ENCODE peak calls at places on chromosomes 11 and 22, in eight cellular contexts. O is tibial nerve; K is thyroid gland; W is upper lobe of right lung; B is CD4-positive, alpha-beta memory T cell; M is fibroblast of lung; D is breast epithelium; U is uterus. P is an unnamed sample. For H3K36me3 and H3K4me1, the result is how much of the 10 kb centered on the place peaks cover.

GRCh38 chr22:44578516-44579230 is 80.6 kb upstream of the RTL6 start:
- DNase-seq in O (no peak), K (no peak), W (peak), B (no peak), M (no peak), D (no peak), U (no peak), P (no peak)

GRCh38 chr11:107961480-107961879 is 33.2 kb downstream of the RAB39A start:
- DNase-seq in O (no peak), K (no peak), W (no peak), B (no peak), M (no peak), D (no peak), U (no peak), P (no peak)

GRCh38 chr11:121330614-121331435 is 38.3 kb downstream of the SC5D start:
- DNase-seq in O (no peak), K (no peak), W (no peak), B (no peak), M (no peak), D (no peak), U (no peak), P (no peak)

GRCh38 chr11:120316880-120317688 is 8.0 kb upstream of the TLCD5 start:
- DNase-seq in O (peak), K (peak), W (peak), B (no peak), M (no peak), D (peak), U (peak), P (no peak)

GRCh38 chr11:109036011-109036410 is 371.1 kb downstream of the DDX10 start:
- DNase-seq in O (no peak), K (no peak), W (no peak), B (no peak), M (peak), D (no peak), U (no peak), P (no peak)

GRCh38 chr11:44607987-44608386 is 42.5 kb downstream of the CD82 start:
- DNase-seq in O (no peak), K (no peak), W (no peak), B (no peak), M (peak), D (no peak), U (no peak), P (no peak)

GRCh38 chr11:7546324-7546791 is 32.6 kb downstream of the PPFIBP2 start:
- DNase-seq in O (no peak), K (no peak), W (no peak), B (no peak), M (no peak), D (no peak), U (peak), P (no peak)

GRCh38 chr11:71286701-71287643 is 34.6 kb upstream of the SHANK2 start:
- DNase-seq in O (no peak), K (peak), W (peak), B (no peak), M (peak), D (peak), U (no peak), P (no peak)

GRCh38 chr11:83702795-83703194 is 416.6 kb upstream of the CCDC90B start:
- DNase-seq in O (no peak), K (no peak), W (no peak), B (no peak), M (no peak), D (no peak), U (no peak), P (no peak)

GRCh38 chr11:70490208-70490607 is 91.9 kb downstream of the CTTN start:
- DNase-seq in O (no peak), K (no peak), W (peak), B (no peak), M (no peak), D (no peak), U (no peak), P (peak)

GRCh38 chr11:22878039-22878438 is 17.8 kb upstream of the CCDC179 start:
- DNase-seq in O (no peak), K (no peak), W (no peak), B (no peak), M (no peak), D (no peak), U (no peak), P (no peak)

GRCh38 chr11:57873196-57873911 is 111.8 kb downstream of the CTNND1 start:
- DNase-seq in O (no peak), K (no peak), W (no peak), B (no peak), M (peak), D (no peak), U (no peak), P (no peak)

GRCh38 chr11:45333023-45333422 is 46.9 kb upstream of the SYT13 start:
- DNase-seq in O (no peak), K (no peak), W (no peak), B (no peak), M (no peak), D (no peak), U (no peak), P (no peak)

GRCh38 chr11:13045734-13046133 is 36.6 kb downstream of the RASSF10 start:
- DNase-seq in O (no peak), K (no peak), W (no peak), B (no peak), M (no peak), D (no peak), U (no peak), P (no peak)

GRCh38 chr11:70020336-70021214 is 57.5 kb upstream of the ANO1 start:
- DNase-seq in O (no peak), K (peak), W (no peak), B (no peak), M (peak), D (peak), U (no peak), P (no peak)

GRCh38 chr11:78268516-78269410 is 80.0 kb downstream of the USP35 start:
- DNase-seq in O (no peak), K (no peak), W (no peak), B (no peak), M (peak), D (no peak), U (peak), P (no peak)

GRCh38 chr11:57762235-57762866 is 749 bp downstream of the CTNND1 start:
- DNase-seq in O (no peak), K (peak), W (no peak), B (no peak), M (no peak), D (no peak), U (peak), P (no peak)

DNA sequence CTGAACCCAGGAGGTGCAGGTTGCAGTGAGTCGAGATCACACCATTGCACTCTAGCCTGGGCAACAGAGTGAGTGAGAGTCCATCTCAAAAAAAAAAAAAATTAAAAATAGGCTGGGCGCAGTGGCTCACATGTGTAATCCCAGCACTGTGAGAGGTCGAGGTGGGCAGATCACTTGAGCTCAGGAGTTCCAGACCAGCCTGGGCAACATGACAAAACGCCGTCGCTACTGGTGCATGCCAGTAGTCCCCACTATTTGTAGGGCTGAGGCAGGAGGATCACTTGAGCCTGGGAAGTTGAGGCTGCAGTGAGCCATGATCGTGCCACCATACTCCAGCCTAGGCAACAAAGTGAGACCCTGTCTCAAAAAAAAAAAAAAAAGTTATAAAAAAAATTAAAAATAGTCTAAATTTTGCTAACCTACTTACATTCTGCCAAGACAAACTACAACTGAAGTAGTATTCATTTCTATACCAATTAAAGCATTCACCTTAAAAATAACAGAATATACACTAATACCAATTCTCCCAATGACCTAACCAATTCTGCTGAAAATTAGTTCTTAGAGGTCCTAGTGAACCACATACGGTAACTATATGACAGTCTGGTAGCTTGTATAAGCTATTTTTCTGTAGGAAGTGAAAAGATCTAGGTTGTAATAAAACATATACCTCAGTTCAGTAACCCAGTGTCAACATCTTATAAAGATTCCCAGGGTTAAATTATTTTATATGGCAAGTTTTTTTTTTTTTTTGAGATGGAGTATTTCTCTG is 7.1 kb downstream of the DDX6 start:
- DNase-seq in O (no peak), K (no peak), W (no peak), B (no peak), M (no peak), D (no peak), U (no peak), P (no peak)
- H3K36me3 ChIP-seq in O (under half), K (under half), W (half or more), B (under half), M (under half), D (under half), U (under half), P (under half)

DNA sequence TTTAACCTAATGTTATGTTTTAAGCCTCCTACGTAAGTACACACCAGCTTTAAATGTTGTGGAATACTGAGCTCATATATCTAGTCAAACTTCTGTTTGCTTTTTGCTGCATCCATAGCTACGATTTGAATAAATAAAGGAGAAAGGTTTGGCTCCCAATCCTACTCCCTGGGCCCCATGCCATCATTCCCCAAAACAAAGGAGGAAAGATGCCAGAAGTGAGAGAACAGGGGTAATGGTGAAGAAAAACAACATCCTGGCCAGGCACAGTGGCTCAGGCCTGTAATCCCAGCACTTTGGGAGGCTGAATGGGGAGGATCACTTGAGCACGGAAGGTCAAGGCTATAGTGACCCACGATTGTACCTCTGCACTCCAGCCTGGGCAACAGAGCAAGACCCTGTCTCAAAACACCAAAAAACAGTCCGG is 26.5 kb downstream of the SCGB1A1 start:
- DNase-seq in O (no peak), K (no peak), W (no peak), B (no peak), M (peak), D (peak), U (peak), P (no peak)
- H3K27ac ChIP-seq in O (peak), K (peak), W (peak), B (no peak), M (peak), D (peak), U (peak), P (no peak)

GRCh38 chr11:36455658-36456111 is 54.4 kb downstream of the TRAF6 start:
- DNase-seq in O (peak), K (peak), W (peak), B (no peak), M (peak), D (peak), U (peak), P (no peak)

GRCh38 chr11:36454991-36455611 is 55.0 kb downstream of the TRAF6 start:
- DNase-seq in O (no peak), K (no peak), W (no peak), B (no peak), M (peak), D (no peak), U (no peak), P (no peak)

GRCh38 chr11:36458129-36458918 is 51.7 kb downstream of the TRAF6 start:
- DNase-seq in O (no peak), K (peak), W (no peak), B (no peak), M (no peak), D (no peak), U (no peak), P (no peak)

GRCh38 chr11:36454551-36454950 is 55.5 kb downstream of the TRAF6 start:
- DNase-seq in O (no peak), K (no peak), W (no peak), B (no peak), M (no peak), D (no peak), U (no peak), P (no peak)

GRCh38 chr11:36456136-36456535 is 53.9 kb downstream of the TRAF6 start:
- DNase-seq in O (no peak), K (no peak), W (no peak), B (no peak), M (peak), D (no peak), U (no peak), P (no peak)
- H3K4me1 ChIP-seq in O (under half), K (under half), W (under half), B (under half), M (under half), D (under half), U (under half), P (under half)

GRCh38 chr22:20798218-20798617 is 24.3 kb downstream of the SERPIND1 start:
- DNase-seq in O (no peak), K (no peak), W (no peak), B (no peak), M (no peak), D (no peak), U (no peak), P (no peak)

GRCh38 chr22:20802452-20802851 is 28.5 kb downstream of the SERPIND1 start:
- DNase-seq in O (no peak), K (no peak), W (no peak), B (no peak), M (no peak), D (no peak), U (no peak), P (no peak)

GRCh38 chr22:20796731-20797130 is 22.8 kb downstream of the SERPIND1 start:
- DNase-seq in O (no peak), K (no peak), W (no peak), B (no peak), M (no peak), D (no peak), U (no peak), P (no peak)

GRCh38 chr22:20799449-20799848 is 25.5 kb downstream of the SERPIND1 start:
- DNase-seq in O (no peak), K (no peak), W (no peak), B (no peak), M (no peak), D (no peak), U (no peak), P (no peak)

DNA sequence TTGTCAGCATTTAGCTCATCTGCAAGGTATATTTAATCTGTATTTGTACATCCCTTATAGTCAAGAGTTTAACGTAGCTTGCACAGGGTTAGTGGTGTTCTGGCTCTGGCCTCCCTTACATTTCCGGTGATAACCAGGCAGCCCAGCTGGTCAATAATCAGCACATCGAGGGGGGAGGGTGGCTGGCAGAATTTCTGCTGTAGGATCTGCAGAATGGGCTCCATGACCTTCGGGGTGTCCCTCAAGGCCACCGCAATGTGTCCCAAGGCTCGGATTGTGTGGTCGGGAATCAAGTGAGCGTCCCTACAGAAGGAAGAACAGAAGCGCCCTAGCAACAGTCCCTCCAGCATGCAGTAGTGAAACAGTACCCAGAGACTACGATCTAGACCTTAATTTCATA is 25.1 kb downstream of the SERPIND1 start:
- DNase-seq in O (no peak), K (no peak), W (no peak), B (no peak), M (no peak), D (no peak), U (no peak), P (no peak)
- H3K36me3 ChIP-seq in O (half or more), K (half or more), W (half or more), B (half or more), M (under half), D (under half), U (under half), P (half or more)

P was measured in CD8-positive, alpha-beta memory T cell.